ENCODE peak calls at places on chromosomes 6 and 20, in four cellular contexts. P is nephron progenitor cell, W is H4, E is left cardiac atrium. J is an unnamed sample.

GRCh38 chr6:92840246-92840930 is 579.0 kb downstream of the EPHA7 start:
- DNase-seq in E (no peak), W (peak), P (no peak), J (no peak)

GRCh38 chr6:156980515-156980914 is 203.3 kb downstream of the ARID1B start:
- DNase-seq in W (peak), E (no peak), P (peak), J (no peak)

GRCh38 chr6:12482386-12482785 is 192.2 kb downstream of the EDN1 start:
- DNase-seq in P (no peak), W (no peak), E (no peak), J (peak)

GRCh38 chr6:117776441-117776840 is 101.2 kb downstream of the NUS1 start:
- DNase-seq in W (peak), E (no peak), P (no peak), J (peak)

GRCh38 chr6:11354019-11354418 is 121.6 kb upstream of the NEDD9 start:
- DNase-seq in P (no peak), E (peak), W (peak), J (no peak)

GRCh38 chr20:11001767-11002540 is 328.2 kb upstream of the JAG1 start:
- DNase-seq in W (peak), E (peak), P (no peak), J (no peak)

GRCh38 chr6:44342052-44342451 is 398 bp upstream of the SPATS1 start:
- DNase-seq in E (no peak), W (no peak), P (no peak), J (no peak)

GRCh38 chr20:62147125-62147524 is 3.6 kb downstream of the SS18L1 start:
- DNase-seq in E (no peak), W (no peak), P (no peak), J (no peak)

GRCh38 chr6:113147544-113147943 is 709.6 kb upstream of the MARCKS start:
- DNase-seq in W (no peak), P (no peak), E (no peak), J (no peak)

GRCh38 chr6:166614171-166614583 is 12.9 kb downstream of the RPS6KA2 start:
- DNase-seq in P (no peak), W (no peak), E (no peak), J (no peak)

GRCh38 chr6:45560421-45560820 is 182.7 kb upstream of the SUPT3H start:
- DNase-seq in P (no peak), W (no peak), E (no peak), J (no peak)

GRCh38 chr6:80767808-80768207 is 661.3 kb downstream of the BCKDHB start:
- DNase-seq in P (no peak), E (peak), W (peak), J (peak)

GRCh38 chr6:85402071-85402470 is 47.8 kb upstream of the NT5E start:
- DNase-seq in W (no peak), E (no peak), P (no peak), J (no peak)

GRCh38 chr20:45921618-45922189 is 9.7 kb upstream of the PLTP start:
- DNase-seq in P (no peak), W (no peak), E (no peak), J (no peak)

GRCh38 chr20:31674895-31675827 is 37.4 kb downstream of the COX4I2 start:
- DNase-seq in W (peak), E (peak), P (no peak), J (no peak)

GRCh38 chr20:521860-522259 is 21.7 kb downstream of the CSNK2A1 start:
- DNase-seq in P (no peak), W (no peak), E (no peak), J (no peak)

GRCh38 chr20:22836877-22837276 is 198.2 kb upstream of the SSTR4 start:
- DNase-seq in E (no peak), W (peak), P (no peak), J (no peak)

GRCh38 chr6:81138236-81138635 is 614.2 kb downstream of the TENT5A start:
- DNase-seq in E (no peak), P (no peak), W (peak), J (no peak)

GRCh38 chr6:132675002-132675401 is 16.0 kb upstream of the TAAR1 start:
- DNase-seq in E (no peak), W (no peak), P (no peak), J (peak)

GRCh38 chr6:68427630-68428029 is 207.5 kb upstream of the ADGRB3 start:
- DNase-seq in W (peak), E (no peak), P (no peak), J (no peak)

GRCh38 chr20:41453006-41453950 is 86.7 kb upstream of the EMILIN3 start:
- DNase-seq in W (no peak), P (no peak), E (no peak), J (no peak)

GRCh38 chr6:42279966-42280629 is 62.4 kb upstream of the MRPS10 start:
- DNase-seq in W (no peak), E (peak), P (no peak), J (peak)

GRCh38 chr6:21918666-21919065 is 325.1 kb downstream of the SOX4 start:
- DNase-seq in E (no peak), P (no peak), W (no peak), J (no peak)

GRCh38 chr6:24996145-24996836 is 60.5 kb upstream of the RIPOR2 start:
- DNase-seq in E (no peak), W (no peak), P (no peak), J (no peak)

GRCh38 chr20:45359406-45360148 is 3.4 kb upstream of the SYS1 start:
- DNase-seq in E (no peak), W (no peak), P (no peak), J (no peak)

GRCh38 chr6:162099685-162100084 is 627.9 kb downstream of the PRKN start:
- DNase-seq in W (peak), E (peak), P (no peak), J (no peak)

GRCh38 chr6:16752206-16752867 is 8.9 kb downstream of the ATXN1 start:
- DNase-seq in W (peak), P (no peak), E (no peak), J (no peak)

GRCh38 chr6:125421853-125422252 is 120.1 kb upstream of the HDDC2 start:
- DNase-seq in W (no peak), P (peak), E (peak), J (peak)

GRCh38 chr20:62043131-62043914 is 22.4 kb downstream of the TAF4 start:
- DNase-seq in P (no peak), E (no peak), W (peak), J (no peak)

GRCh38 chr20:37259031-37259430 is 2.6 kb downstream of the GHRH start:
- DNase-seq in W (no peak), E (no peak), P (no peak), J (no peak)

GRCh38 chr6:36328600-36328999 is 8.1 kb downstream of the BNIP5 start:
- DNase-seq in P (no peak), E (no peak), W (no peak), J (no peak)

GRCh38 chr6:75219213-75219612 is 13.4 kb upstream of the COL12A1 start:
- DNase-seq in P (no peak), E (no peak), W (no peak), J (no peak)

GRCh38 chr20:44020406-44021148 is 105.9 kb downstream of the TOX2 start:
- DNase-seq in W (no peak), E (no peak), P (no peak), J (peak)

GRCh38 chr20:37940161-37940560 is 37.2 kb downstream of the VSTM2L start:
- DNase-seq in E (no peak), P (no peak), W (no peak), J (no peak)